ENCODE peak calls at places on chromosomes 4 and X, in ten cellular contexts. C, H, X, B, T, I, G, R, J and K are unnamed samples.
A peak's percentile ranks its signal among the peaks of the same experiment; 100 is the strongest.

GRCh38 chr4:99457676-99458075 is 22.5 kb upstream of the ADH7 start:
- DNase-seq in B (no peak), H (no peak), G (no peak), T (no peak), I (peak; percentile 36), J (no peak), R (no peak), C (no peak), X (no peak), K (no peak)

GRCh38 chr4:163554870-163555465 is 60.5 kb downstream of the TMA16 start:
- DNase-seq in I (peak; percentile 8), B (peak; percentile 40), R (no peak), H (no peak), G (no peak), C (no peak), T (no peak), X (peak; percentile 40), J (no peak), K (peak; percentile 4)

GRCh38 chr4:41212221-41213203 is 1.8 kb downstream of the APBB2 start:
- DNase-seq in I (peak; percentile 72), G (peak; percentile 33), R (no peak), J (peak; percentile 41), X (peak; percentile 78), B (peak; percentile 80), H (peak; percentile 25), T (no peak), C (peak; percentile 42), K (peak; percentile 71)

GRCh38 chr4:6263541-6264540 is 5.8 kb upstream of the WFS1 start:
- DNase-seq in C (no peak), J (no peak), H (no peak), X (peak; percentile 55), I (peak; percentile 55), T (no peak), G (no peak), R (no peak), B (peak; percentile 64), K (no peak)

GRCh38 chr4:152010680-152011079 is 249.9 kb upstream of the GATB start:
- DNase-seq in B (no peak), G (no peak), I (no peak), R (no peak), T (no peak), J (no peak), X (no peak), C (no peak), H (no peak), K (no peak)

GRCh38 chr4:107115185-107115847 is 79.2 kb upstream of the DKK2 start:
- DNase-seq in J (no peak), B (no peak), X (peak; percentile 80), H (no peak), G (no peak), I (no peak), R (no peak), T (no peak), C (no peak), K (no peak)

GRCh38 chr4:99934891-99935290 is 11.5 kb downstream of the DNAJB14 start:
- DNase-seq in T (no peak), X (no peak), C (no peak), G (no peak), I (no peak), J (no peak), R (no peak), B (no peak), H (no peak), K (no peak)

GRCh38 chrX:100928660-100929613 is at the start of gene XKRX:
- DNase-seq in T (peak; percentile 65), B (peak; percentile 52), J (peak; percentile 2), C (peak; percentile 21), H (peak; percentile 47), G (no peak), R (no peak), I (peak; percentile 39), X (peak; percentile 11), K (peak; percentile 11)

GRCh38 chr4:137960371-137961050 is 281.6 kb downstream of the SLC7A11 start:
- DNase-seq in H (no peak), I (peak; percentile 79), R (no peak), T (no peak), B (no peak), C (no peak), G (no peak), J (no peak), X (peak; percentile 95), K (no peak)

GRCh38 chr4:80266267-80266901 is at the start of gene FGF5:
- DNase-seq in X (peak; percentile 90), H (peak; percentile 41), R (no peak), G (peak; percentile 26), B (no peak), T (peak; percentile 68), I (peak; percentile 90), C (peak; percentile 38), J (no peak), K (peak; percentile 46)

GRCh38 chrX:103329991-103330390 is at the start of gene TCEAL7:
- DNase-seq in T (peak; percentile 64), G (no peak), B (no peak), J (peak; percentile 48), R (no peak), C (no peak), I (no peak), X (peak; percentile 49), H (no peak), K (no peak)

GRCh38 chr4:15318621-15319348 is 109.0 kb upstream of the C1QTNF7 start:
- DNase-seq in T (no peak), X (no peak), R (no peak), I (no peak), B (no peak), C (no peak), J (no peak), G (no peak), H (no peak), K (no peak)

GRCh38 chrX:109774136-109774535 is 41.1 kb upstream of the ACSL4 start:
- DNase-seq in I (no peak), B (no peak), R (no peak), X (peak; percentile 34), H (no peak), J (no peak), G (no peak), C (no peak), T (no peak), K (no peak)

GRCh38 chr4:13261486-13262257 is 222.5 kb downstream of the RAB28 start:
- DNase-seq in I (no peak), H (no peak), X (no peak), C (no peak), G (no peak), J (no peak), B (no peak), R (no peak), T (no peak), K (no peak)

GRCh38 chr4:88062311-88062710 is 54.9 kb downstream of the PKD2 start:
- DNase-seq in T (no peak), H (no peak), I (no peak), B (no peak), C (no peak), X (no peak), R (no peak), G (no peak), J (no peak), K (no peak)

GRCh38 chrX:129760981-129761380 is 18.8 kb upstream of the SASH3 start:
- DNase-seq in G (no peak), J (no peak), X (no peak), B (no peak), C (no peak), H (no peak), R (no peak), I (no peak), T (no peak), K (no peak)

GRCh38 chr4:6110681-6111353 is 89.5 kb downstream of the JAKMIP1 start:
- DNase-seq in I (no peak), T (no peak), C (no peak), G (no peak), H (no peak), J (no peak), R (no peak), X (no peak), B (no peak), K (no peak)

GRCh38 chr4:185820119-185821028 is 8.4 kb upstream of the SORBS2 start:
- DNase-seq in B (no peak), J (no peak), C (no peak), R (no peak), G (no peak), I (no peak), T (no peak), X (no peak), H (no peak), K (no peak)

GRCh38 chr4:94636004-94636403 is 121.8 kb upstream of the BMPR1B start:
- DNase-seq in I (no peak), T (no peak), C (no peak), B (no peak), R (no peak), J (no peak), X (peak; percentile 60), H (no peak), G (no peak), K (no peak)

GRCh38 chr4:57094482-57095223 is 15.5 kb downstream of the IGFBP7 start:
- DNase-seq in B (no peak), G (no peak), T (no peak), C (no peak), J (no peak), R (no peak), X (peak; percentile 75), I (peak; percentile 34), H (no peak), K (no peak)

GRCh38 chrX:9072281-9072680 is 38.4 kb upstream of the FAM9B start:
- DNase-seq in J (no peak), I (no peak), R (no peak), G (no peak), H (no peak), C (no peak), T (no peak), X (peak; percentile 47), B (no peak), K (no peak)

GRCh38 chrX:119008122-119008744 is 33.8 kb downstream of the LONRF3 start:
- DNase-seq in X (peak; percentile 40), B (peak; percentile 20), T (no peak), G (no peak), C (no peak), R (peak; percentile 24), J (peak; percentile 9), H (peak; percentile 28), I (no peak), K (peak; percentile 20)

GRCh38 chr4:39134674-39135073 is 47.7 kb upstream of the WDR19 start:
- DNase-seq in C (no peak), X (no peak), B (peak; percentile 20), T (no peak), J (no peak), G (no peak), H (no peak), R (no peak), I (no peak), K (peak; percentile 46)

GRCh38 chr4:53365486-53366300 is at the start of gene SCFD2:
- DNase-seq in G (peak; percentile 85), R (peak; percentile 98), T (peak; percentile 97), C (peak; percentile 99), I (peak; percentile 98), H (peak; percentile 91), X (peak; percentile 97), J (peak; percentile 94), B (peak; percentile 97), K (peak; percentile 84)

GRCh38 chrX:29470029-29470428 is 745.3 kb upstream of the MAGEB2 start:
- DNase-seq in H (no peak), G (no peak), B (no peak), C (no peak), X (peak; percentile 60), I (peak; percentile 35), T (no peak), R (no peak), J (no peak), K (no peak)

GRCh38 chr4:125315571-125316390 is 1.0 kb downstream of the FAT4 start:
- DNase-seq in H (no peak), J (peak; percentile 65), T (peak; percentile 82), B (no peak), G (no peak), X (peak; percentile 48), I (peak; percentile 51), R (no peak), C (no peak), K (peak; percentile 2)